ENCODE peak calls at places on chromosomes 1 and 21, in eight cellular contexts. E, O, G, K, C, T, A and Y are unnamed samples. For H3K9me3, the result is how much of the 10 kb centered on the place peaks cover.

GRCh38 chr1:242147096-242147976 is 148.4 kb upstream of the MAP1LC3C start:
- DNase-seq in K (no peak), E (no peak), C (no peak), G (no peak), A (no peak), O (no peak), T (peak), Y (peak)

GRCh38 chr1:209072481-209072880 is 511.0 kb upstream of the CAMK1G start:
- DNase-seq in A (no peak), E (no peak), K (no peak), T (peak), G (no peak), C (no peak), O (no peak), Y (no peak)

GRCh38 chr1:85707267-85707989 is 805 bp downstream of the ZNHIT6 start:
- DNase-seq in C (no peak), E (no peak), K (no peak), O (no peak), G (no peak), A (peak), T (no peak), Y (no peak)

GRCh38 chr21:45455321-45456013 is 50.5 kb downstream of the COL18A1 start:
- DNase-seq in T (peak), G (no peak), K (no peak), C (peak), A (peak), E (peak), O (no peak), Y (peak)

GRCh38 chr1:52554267-52554640 is 1.4 kb upstream of the TUT4 start:
- DNase-seq in A (no peak), K (no peak), O (no peak), G (no peak), C (no peak), E (no peak), T (no peak), Y (no peak)

GRCh38 chr1:65769621-65770020 is 23.1 kb upstream of the PDE4B start:
- DNase-seq in K (no peak), G (no peak), C (no peak), O (no peak), T (peak), E (no peak), A (no peak), Y (no peak)

GRCh38 chr1:96992871-96993270 is 271.3 kb downstream of the PTBP2 start:
- DNase-seq in E (no peak), C (no peak), K (no peak), G (no peak), A (no peak), O (no peak), T (peak), Y (no peak)

GRCh38 chr1:202798260-202798659 is 10.0 kb downstream of the KDM5B start:
- DNase-seq in A (no peak), K (no peak), E (no peak), T (no peak), C (no peak), G (no peak), O (no peak), Y (no peak)

GRCh38 chr1:64676386-64676785 is 68.5 kb upstream of the RAVER2 start:
- DNase-seq in A (no peak), T (no peak), C (no peak), O (no peak), E (no peak), K (no peak), G (no peak), Y (no peak)

GRCh38 chr21:41932191-41932575 is 21.6 kb downstream of the C2CD2 start:
- DNase-seq in C (no peak), G (no peak), A (peak), O (no peak), K (no peak), T (peak), E (peak), Y (peak)

GRCh38 chr21:44738621-44739020 is 27.2 kb upstream of the TSPEAR start:
- DNase-seq in C (no peak), E (no peak), T (no peak), G (no peak), K (no peak), O (no peak), A (no peak), Y (no peak)

GRCh38 chr1:180239145-180240096 is 9.4 kb downstream of the LHX4 start:
- DNase-seq in C (no peak), K (no peak), E (no peak), G (no peak), O (peak), A (no peak), T (no peak), Y (no peak)

GRCh38 chr1:20430355-20431290 is 55.4 kb downstream of the CAMK2N1 start:
- DNase-seq in K (peak), T (no peak), O (peak), C (peak), A (peak), G (peak), E (no peak), Y (peak)

GRCh38 chr1:32509939-32510338 is 29.3 kb upstream of the ZBTB8A start:
- DNase-seq in K (no peak), C (no peak), G (no peak), O (no peak), E (no peak), A (no peak), T (no peak), Y (no peak)

GRCh38 chr21:14603202-14603601 is 57.1 kb upstream of the SAMSN1 start:
- DNase-seq in T (peak), E (no peak), O (no peak), K (no peak), C (no peak), A (peak), G (no peak), Y (no peak)

GRCh38 chr1:213686983-213687382 is 300.8 kb upstream of the PROX1 start:
- DNase-seq in K (no peak), G (no peak), E (no peak), A (no peak), C (no peak), T (no peak), O (no peak), Y (no peak)

GRCh38 chr1:84961316-84961715 is 35.6 kb downstream of the MCOLN2 start:
- DNase-seq in O (no peak), K (no peak), A (peak), T (no peak), G (no peak), C (no peak), E (no peak), Y (no peak)

GRCh38 chr21:26137379-26138060 is 33.0 kb downstream of the APP start:
- DNase-seq in G (no peak), K (no peak), O (no peak), E (no peak), C (no peak), A (no peak), T (no peak), Y (no peak)

GRCh38 chr1:98421098-98421460 is 240.4 kb upstream of the SNX7 start:
- DNase-seq in E (no peak), T (no peak), K (no peak), O (no peak), G (no peak), A (no peak), C (no peak), Y (no peak)

GRCh38 chr1:228281631-228282328 is 73.9 kb downstream of the OBSCN start:
- DNase-seq in T (no peak), C (no peak), K (no peak), G (no peak), O (peak), E (no peak), A (no peak), Y (no peak)

GRCh38 chr1:47931395-47931794 is 65.8 kb downstream of the TRABD2B start:
- DNase-seq in G (no peak), E (no peak), O (no peak), A (no peak), C (no peak), T (no peak), K (peak), Y (peak)

GRCh38 chr1:90989302-90989701 is 32.5 kb downstream of the ZNF644 start:
- DNase-seq in O (no peak), G (no peak), C (no peak), A (no peak), K (no peak), T (no peak), E (no peak), Y (no peak)
- H3K9me3 ChIP-seq in O (under half), G (under half), C (under half), A (under half), K (under half), T (under half), E (under half), Y (under half)

DNA sequence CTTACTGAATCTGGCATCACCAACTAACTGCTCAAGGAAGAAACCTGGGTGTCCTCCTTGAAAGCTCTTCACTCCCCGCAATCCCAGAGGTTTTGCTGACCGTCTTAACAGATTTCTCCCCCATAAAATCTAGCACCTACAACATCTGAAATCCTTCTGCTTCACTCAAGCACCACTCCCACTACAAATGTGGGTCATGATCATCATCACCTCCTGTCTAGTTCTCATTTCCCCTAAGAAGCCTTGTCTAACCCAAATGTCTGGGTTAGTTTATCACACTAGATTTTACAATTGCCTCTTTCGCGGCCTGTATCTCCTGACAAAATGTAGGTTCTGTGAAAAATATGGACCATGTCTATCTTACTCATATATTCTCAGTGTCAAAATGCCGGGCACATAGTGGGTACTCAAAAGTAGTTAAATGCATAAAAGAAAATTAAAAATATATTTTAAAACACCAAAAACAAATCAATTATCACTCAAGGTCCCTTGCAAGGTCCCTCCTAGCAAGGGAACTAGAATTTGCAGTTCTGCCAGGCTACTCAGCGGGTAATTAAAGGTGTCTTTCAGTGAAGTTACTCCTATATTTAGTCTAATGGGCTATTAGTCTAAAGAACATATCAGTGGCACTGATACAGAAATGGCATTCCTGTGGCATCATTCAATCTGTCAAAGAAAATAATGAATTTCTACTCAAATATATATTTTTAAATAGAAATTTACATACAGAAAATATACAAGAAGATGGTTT is 19.6 kb downstream of the C21orf91 start:
- DNase-seq in A (no peak), E (no peak), G (peak), C (no peak), O (no peak), T (no peak), K (no peak), Y (no peak)
- H3K4me3 ChIP-seq in A (no peak), E (no peak), G (no peak), C (no peak), O (no peak), T (no peak), K (no peak), Y (no peak)

GRCh38 chr1:23366146-23366545 is 3.5 kb downstream of the ZNF436 start:
- DNase-seq in A (no peak), O (no peak), G (no peak), T (no peak), C (no peak), E (no peak), K (no peak), Y (no peak)
- H3K9me3 ChIP-seq in A (under half), O (under half), G (under half), T (under half), C (under half), E (under half), K (under half), Y (half or more)

GRCh38 chr1:24275510-24275909 is 43.6 kb upstream of the GRHL3 start:
- DNase-seq in K (no peak), A (peak), T (peak), E (no peak), O (peak), G (no peak), C (no peak), Y (peak)

GRCh38 chr1:24278726-24279125 is 40.4 kb upstream of the GRHL3 start:
- DNase-seq in C (no peak), E (no peak), A (no peak), K (no peak), O (peak), T (no peak), G (no peak), Y (no peak)

GRCh38 chr1:24279590-24280232 is 39.4 kb upstream of the GRHL3 start:
- DNase-seq in A (no peak), E (no peak), C (no peak), O (no peak), T (no peak), G (no peak), K (no peak), Y (no peak)

GRCh38 chr1:24276791-24277190 is 42.4 kb upstream of the GRHL3 start:
- DNase-seq in G (no peak), A (peak), T (no peak), O (no peak), K (no peak), C (no peak), E (no peak), Y (no peak)

DNA sequence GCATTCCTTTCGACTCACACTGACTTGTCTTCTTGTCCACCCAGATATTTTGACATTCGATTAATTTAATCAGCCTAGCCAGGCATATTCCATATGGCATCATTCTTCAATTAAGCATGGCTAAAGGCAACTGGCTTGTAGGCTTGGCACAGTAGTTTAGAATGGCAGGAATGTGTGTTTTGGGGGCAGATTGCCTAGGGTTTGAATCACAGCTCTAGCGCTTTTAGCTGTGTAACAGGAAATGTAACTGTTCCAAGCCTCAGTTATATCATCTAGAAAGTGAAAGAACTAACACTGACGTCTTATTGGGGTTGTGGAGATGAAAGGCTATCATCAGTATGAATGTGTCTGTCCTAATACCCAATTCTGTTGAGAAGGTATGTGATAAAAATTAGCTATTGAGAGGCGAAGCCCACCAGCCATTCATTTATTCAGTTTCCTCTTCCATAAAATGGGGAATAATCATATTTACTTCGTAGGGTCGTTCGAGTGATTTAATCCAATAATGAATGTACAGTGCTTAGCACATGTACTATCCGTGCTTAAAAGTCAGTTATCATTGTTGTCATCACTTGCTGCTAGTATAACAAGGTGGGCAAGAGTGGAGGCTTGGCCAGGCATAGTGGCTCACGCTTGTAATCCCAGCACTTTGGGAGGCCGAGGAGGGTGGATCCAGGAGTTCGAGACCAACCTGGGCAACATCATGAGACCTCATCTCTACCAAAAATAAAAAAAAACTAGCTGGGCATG is 41.6 kb upstream of the GRHL3 start:
- DNase-seq in C (no peak), E (no peak), G (no peak), A (peak), O (no peak), K (no peak), T (peak), Y (peak)
- H3K4me3 ChIP-seq in C (no peak), E (no peak), G (no peak), A (no peak), O (no peak), K (no peak), T (no peak), Y (peak)

GRCh38 chr1:246989901-246990300 is 18.0 kb downstream of the ZNF695 start:
- DNase-seq in A (no peak), K (no peak), G (no peak), C (no peak), E (no peak), T (no peak), O (no peak), Y (no peak)

GRCh38 chr1:246987083-246987690 is 20.7 kb downstream of the ZNF695 start:
- DNase-seq in C (no peak), E (no peak), K (no peak), A (no peak), O (no peak), T (no peak), G (no peak), Y (no peak)

DNA sequence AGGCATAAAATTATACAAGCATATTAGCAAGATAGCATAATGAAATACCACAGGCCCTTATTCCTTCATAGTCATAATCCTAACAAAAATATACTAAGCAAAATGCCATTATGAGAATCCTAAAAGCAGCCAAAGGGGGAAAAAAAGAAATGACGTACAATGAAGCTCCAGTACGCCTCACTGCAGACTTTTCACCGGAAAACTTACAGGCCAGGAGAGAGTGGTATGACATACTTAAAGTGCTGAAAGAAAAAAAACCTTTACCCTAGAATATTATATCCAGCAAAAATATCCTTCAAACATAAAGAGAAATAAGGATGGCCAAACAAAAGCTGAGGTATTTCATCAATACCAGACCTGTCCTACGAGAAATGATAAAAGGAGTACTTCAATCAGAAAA is 19.5 kb downstream of the ZNF695 start:
- DNase-seq in C (no peak), K (no peak), T (no peak), E (no peak), A (no peak), G (no peak), O (no peak), Y (no peak)
- H3K9me3 ChIP-seq in C (half or more), K (half or more), T (under half), E (half or more), A (under half), G (under half), O (under half), Y (half or more)

GRCh38 chr1:224492632-224493031 is 58.0 kb upstream of the WDR26 start:
- DNase-seq in O (no peak), E (no peak), C (no peak), T (no peak), K (no peak), G (no peak), A (no peak), Y (no peak)

GRCh38 chr1:224495861-224496260 is 61.3 kb upstream of the WDR26 start:
- DNase-seq in C (no peak), A (no peak), K (no peak), T (peak), O (no peak), E (no peak), G (no peak), Y (no peak)

GRCh38 chr1:224493269-224493668 is 58.7 kb upstream of the WDR26 start:
- DNase-seq in K (no peak), E (no peak), A (no peak), T (no peak), O (no peak), C (no peak), G (no peak), Y (no peak)

GRCh38 chr1:224492015-224492414 is 57.4 kb upstream of the WDR26 start:
- DNase-seq in G (no peak), T (no peak), A (no peak), E (no peak), K (no peak), C (no peak), O (no peak), Y (no peak)

DNA sequence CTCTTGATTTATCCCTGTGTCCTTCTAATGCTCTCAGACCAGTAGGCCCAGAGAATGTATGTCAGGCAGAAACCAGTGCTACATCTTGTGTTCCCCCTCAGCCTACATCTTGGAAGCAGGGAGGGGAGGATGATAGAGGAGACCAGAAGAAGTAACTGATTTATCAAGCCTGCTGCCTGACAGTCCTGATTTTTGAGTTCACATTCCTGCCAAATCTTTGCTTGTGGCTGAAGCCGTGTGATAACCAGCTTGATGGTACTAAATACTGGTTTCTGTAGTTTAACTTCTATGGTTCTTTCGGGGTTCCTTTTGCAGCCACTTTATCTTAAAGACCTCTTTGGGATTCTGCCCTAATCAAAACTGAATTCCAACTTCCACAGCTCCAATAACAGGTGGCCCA is 59.7 kb upstream of the WDR26 start:
- DNase-seq in E (no peak), K (no peak), G (no peak), C (no peak), A (no peak), O (no peak), T (no peak), Y (no peak)
- H3K4me3 ChIP-seq in E (no peak), K (no peak), G (no peak), C (no peak), A (no peak), O (no peak), T (no peak), Y (no peak)

GRCh38 chr1:248686815-248687214 is 15.8 kb downstream of the OR14I1 start:
- DNase-seq in A (no peak), E (no peak), G (peak), T (no peak), O (no peak), K (peak), C (no peak), Y (no peak)

GRCh38 chr1:248681651-248682050 is 20.9 kb downstream of the OR14I1 start:
- DNase-seq in T (no peak), O (no peak), K (no peak), A (no peak), E (no peak), G (no peak), C (no peak), Y (no peak)
- H3K9me3 ChIP-seq in T (under half), O (under half), K (under half), A (under half), E (under half), G (under half), C (under half), Y (under half)

GRCh38 chr21:33458861-33459260 is 20.9 kb downstream of the TMEM50B start:
- DNase-seq in O (no peak), T (no peak), E (no peak), G (no peak), K (no peak), C (no peak), A (no peak), Y (no peak)
- H3K4me3 ChIP-seq in O (no peak), T (no peak), E (no peak), G (no peak), K (no peak), C (no peak), A (no peak), Y (no peak)

GRCh38 chr1:5370321-5370720 is 621.9 kb downstream of the NPHP4 start:
- DNase-seq in T (no peak), G (no peak), A (no peak), C (no peak), O (no peak), K (no peak), E (no peak), Y (no peak)
- H3K9me3 ChIP-seq in T (under half), G (under half), A (under half), C (under half), O (under half), K (under half), E (under half), Y (under half)